ENCODE peak calls at places on chromosomes 3 and 15, in six cellular contexts. D is body of pancreas, I is endothelial cell of umbilical vein, F is ovary, V is GM06990, T is ascending aorta. Q is an unnamed sample.

GRCh38 chr15:39666671-39667070 is 85.8 kb downstream of the THBS1 start:
- DNase-seq in D (no peak), F (no peak), I (peak; percentile 53), T (no peak), V (no peak), Q (no peak)

GRCh38 chr3:130465486-130465885 is 51.5 kb upstream of the COL6A6 start:
- DNase-seq in V (no peak), I (no peak), D (no peak), T (no peak), F (no peak), Q (no peak)

GRCh38 chr3:15342945-15343344 is 10.6 kb upstream of the SH3BP5 start:
- DNase-seq in T (no peak), V (no peak), I (no peak), D (no peak), F (no peak), Q (no peak)

GRCh38 chr3:133121471-133121870 is 83.3 kb downstream of the TMEM108 start:
- DNase-seq in V (no peak), D (no peak), F (no peak), I (peak; percentile 21), T (no peak), Q (no peak)

GRCh38 chr3:93936549-93936948 is 37.1 kb downstream of the PROS1 start:
- DNase-seq in D (no peak), I (no peak), F (no peak), V (no peak), T (no peak), Q (no peak)

GRCh38 chr3:60757724-60758123 is 493.5 kb downstream of the FHIT start:
- DNase-seq in F (no peak), T (no peak), D (no peak), I (no peak), V (no peak), Q (no peak)

GRCh38 chr3:178421069-178421468 is 115.2 kb upstream of the KCNMB2 start:
- DNase-seq in I (no peak), V (no peak), T (no peak), F (no peak), D (no peak), Q (no peak)

GRCh38 chr3:195095704-195096036 is 175.3 kb downstream of the XXYLT1 start:
- DNase-seq in D (no peak), I (no peak), V (no peak), T (no peak), F (no peak), Q (no peak)

GRCh38 chr15:61049934-61050333 is 179.2 kb downstream of the RORA start:
- DNase-seq in T (no peak), D (no peak), V (peak; percentile 10), F (peak; percentile 34), I (no peak), Q (no peak)

GRCh38 chr15:98433302-98433701 is 215.0 kb upstream of the IGF1R start:
- DNase-seq in F (no peak), D (no peak), T (no peak), I (no peak), V (no peak), Q (no peak)

GRCh38 chr15:22895465-22896190 is 57.2 kb downstream of the NIPA2 start:
- DNase-seq in F (no peak), T (no peak), I (no peak), V (no peak), D (no peak), Q (no peak)

GRCh38 chr3:151599103-151599672 is 134.5 kb upstream of the AADACL2 start:
- DNase-seq in D (no peak), T (no peak), F (no peak), V (no peak), I (no peak), Q (no peak)

GRCh38 chr3:170614214-170614966 is 28.5 kb upstream of the SLC7A14 start:
- DNase-seq in V (no peak), I (peak; percentile 83), F (no peak), T (no peak), D (peak; percentile 54), Q (no peak)

GRCh38 chr3:123258811-123259420 is 57.2 kb downstream of the SEC22A start:
- DNase-seq in D (no peak), I (peak; percentile 75), V (no peak), T (no peak), F (no peak), Q (no peak)

GRCh38 chr3:53255775-53256703 is at the start of gene TKT:
- DNase-seq in D (peak; percentile 91), I (peak; percentile 84), V (peak; percentile 87), F (peak; percentile 83), T (peak; percentile 22), Q (peak; percentile 57)

GRCh38 chr15:39016706-39017105 is 452.1 kb upstream of the RASGRP1 start:
- DNase-seq in D (no peak), I (no peak), T (no peak), F (no peak), V (no peak), Q (no peak)

GRCh38 chr15:82663186-82663600 is 16.0 kb upstream of the CPEB1 start:
- DNase-seq in V (no peak), F (peak; percentile 39), I (peak; percentile 17), D (peak; percentile 53), T (no peak), Q (no peak)

GRCh38 chr15:38622317-38622716 is 57.7 kb upstream of the RASGRP1 start:
- DNase-seq in D (peak; percentile 27), F (no peak), I (no peak), T (no peak), V (no peak), Q (no peak)

GRCh38 chr3:9704343-9705322 is 1.0 kb downstream of the CPNE9 start:
- DNase-seq in V (no peak), D (peak; percentile 31), I (peak; percentile 28), F (no peak), T (no peak), Q (no peak)

GRCh38 chr3:41317718-41318117 is 118.4 kb downstream of the CTNNB1 start:
- DNase-seq in V (no peak), I (peak; percentile 11), T (no peak), F (no peak), D (no peak), Q (no peak)

GRCh38 chr15:35003928-35004327 is 15.8 kb upstream of the ZNF770 start:
- DNase-seq in D (no peak), V (no peak), T (no peak), I (no peak), F (no peak), Q (no peak)

GRCh38 chr3:139906441-139906840 is 28.5 kb upstream of the CLSTN2 start:
- DNase-seq in T (no peak), V (no peak), F (peak; percentile 25), D (no peak), I (no peak), Q (no peak)

GRCh38 chr3:59290358-59290757 is 240.5 kb upstream of the CFAP20DC start:
- DNase-seq in V (no peak), F (no peak), T (no peak), D (no peak), I (no peak), Q (no peak)

GRCh38 chr3:72768976-72769375 is 79.3 kb downstream of the SHQ1 start:
- DNase-seq in D (no peak), F (no peak), I (no peak), T (no peak), V (no peak), Q (no peak)

GRCh38 chr3:150022406-150023238 is 51.9 kb upstream of the PFN2 start:
- DNase-seq in F (no peak), D (no peak), T (no peak), V (no peak), I (no peak), Q (no peak)

GRCh38 chr15:96072821-96073220 is 257.7 kb upstream of the NR2F2 start:
- DNase-seq in V (no peak), T (no peak), F (no peak), I (no peak), D (no peak), Q (no peak)
- TF ChIP-seq CTCF in V (no peak), T (no peak), F (no peak), I (no peak), D (no peak), Q (no peak)

GRCh38 chr3:13550257-13550693 is 1.4 kb downstream of the FBLN2 start:
- DNase-seq in I (no peak), F (no peak), D (no peak), T (no peak), V (no peak), Q (no peak)
- H3K4me3 ChIP-seq in I (no peak overlapping the region), F (no peak overlapping the region), D (no peak overlapping the region), T (peak overlapping the region; percentile 61), V (no peak overlapping the region), Q (peak overlapping the region; percentile 54)

DNA sequence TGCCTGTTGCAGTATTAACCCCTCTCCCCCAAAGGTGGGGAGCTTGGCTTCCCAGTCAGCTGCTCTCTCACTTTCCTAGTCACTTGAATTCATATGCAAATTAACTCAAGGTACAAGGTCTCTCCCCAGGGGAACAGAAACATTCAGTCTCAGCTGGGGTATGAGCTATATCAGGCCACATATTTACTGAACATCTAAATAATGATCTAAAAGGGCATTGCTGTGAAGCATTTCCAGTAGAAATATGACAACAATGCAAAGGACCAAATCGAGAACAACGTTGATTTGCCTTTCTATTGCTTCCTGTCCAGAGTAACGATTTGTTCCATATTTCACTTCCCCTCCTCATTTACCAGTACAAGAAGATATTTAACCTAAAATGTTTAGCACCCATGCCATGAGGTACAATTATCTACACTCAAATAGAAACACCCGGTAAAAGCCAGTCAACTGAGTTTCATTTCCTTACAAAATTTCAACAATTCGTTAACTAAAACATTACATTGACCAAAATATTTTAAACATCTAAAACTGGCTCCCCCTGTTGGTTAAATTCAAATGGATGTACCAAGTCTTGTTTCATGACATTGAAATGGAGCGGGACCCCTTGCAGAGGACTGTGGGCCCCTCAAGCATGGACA is 36.5 kb upstream of the KLHL6 start:
- DNase-seq in F (no peak), D (no peak), T (no peak), I (peak; percentile 30), V (peak; percentile 81), Q (no peak)
- TF ChIP-seq CTCF in F (no peak), D (no peak), T (no peak), I (no peak), V (peak; percentile 43), Q (no peak)

GRCh38 chr15:70269991-70270751 is 172.5 kb upstream of the TLE3 start:
- DNase-seq in D (peak; percentile 36), I (peak; percentile 88), T (no peak), F (no peak), V (no peak), Q (no peak)
- H3K4me3 ChIP-seq in D (no peak overlapping the region), I (no peak overlapping the region), T (no peak overlapping the region), F (no peak overlapping the region), V (no peak overlapping the region), Q (no peak overlapping the region)

DNA sequence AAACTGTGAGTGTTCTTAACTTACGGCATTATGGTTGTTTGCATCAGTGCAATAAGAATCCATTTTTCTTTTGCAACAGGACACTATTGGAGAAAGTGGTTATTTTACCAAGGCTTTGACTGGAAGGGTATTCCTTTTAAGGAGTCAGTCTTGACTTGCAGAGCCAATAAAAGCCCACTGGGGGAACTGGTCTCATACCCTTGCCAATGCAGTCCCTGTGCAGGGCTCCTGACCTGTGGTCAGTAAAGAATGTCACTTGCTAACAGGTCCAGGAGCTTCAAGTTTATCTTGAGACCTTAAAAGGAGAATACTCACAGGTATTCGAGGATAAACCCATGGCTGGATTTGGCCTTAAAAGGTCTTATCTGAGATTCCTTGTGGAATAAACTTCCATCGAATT is 227.8 kb upstream of the GBE1 start:
- DNase-seq in D (no peak), V (no peak), I (no peak), F (no peak), T (no peak), Q (no peak)
- TF ChIP-seq CTCF in D (no peak), V (no peak), I (no peak), F (no peak), T (no peak), Q (no peak)